ENCODE peak calls at places on chromosomes 12 and 14, in eight cellular contexts. C, D, Q, S, T, B, E and P are unnamed samples. For H3K9me3 and H3K27me3, the result is how much of the 10 kb centered on the place peaks cover.

GRCh38 chr12:87280893-87281292 is 748.3 kb downstream of the C12orf50 start:
- DNase-seq in C (no peak), D (no peak), E (no peak), B (no peak), T (no peak), S (no peak), Q (no peak), P (no peak)

GRCh38 chr14:22370084-22370847 is 218.8 kb downstream of the DAD1 start:
- DNase-seq in C (no peak), T (peak), Q (no peak), E (no peak), D (no peak), B (peak), S (peak), P (no peak)

GRCh38 chr12:46212108-46212982 is 56.5 kb downstream of the SLC38A1 start:
- DNase-seq in C (peak), D (no peak), B (no peak), E (no peak), Q (no peak), S (no peak), T (no peak), P (no peak)

GRCh38 chr12:33794954-33795353 is 227.3 kb upstream of the ALG10 start:
- DNase-seq in S (no peak), D (no peak), B (no peak), E (no peak), Q (no peak), C (no peak), T (no peak), P (no peak)

GRCh38 chr12:92649511-92650227 is 53.1 kb upstream of the PLEKHG7 start:
- DNase-seq in E (peak), C (peak), B (peak), D (peak), Q (peak), T (peak), S (peak), P (peak)

GRCh38 chr12:23474438-23475000 is 475.0 kb downstream of the SOX5 start:
- DNase-seq in C (no peak), E (no peak), Q (no peak), T (no peak), S (no peak), D (no peak), B (no peak), P (no peak)

GRCh38 chr12:130973109-130973508 is 19.4 kb downstream of the ADGRD1 start:
- DNase-seq in T (no peak), B (no peak), D (no peak), S (no peak), Q (no peak), E (no peak), C (no peak), P (no peak)

GRCh38 chr12:31928246-31929139 is 30.7 kb upstream of the RESF1 start:
- DNase-seq in Q (no peak), C (no peak), S (no peak), B (no peak), E (no peak), D (peak), T (no peak), P (peak)

GRCh38 chr14:50821471-50822464 is 9.2 kb downstream of the NIN start:
- DNase-seq in B (no peak), T (no peak), E (peak), D (peak), C (no peak), Q (no peak), S (no peak), P (peak)

GRCh38 chr12:123106640-123107359 is 44.1 kb downstream of the PITPNM2 start:
- DNase-seq in D (peak), E (peak), T (no peak), B (no peak), Q (no peak), S (no peak), C (peak), P (peak)

GRCh38 chr14:105316968-105317498 is 2.5 kb downstream of the PACS2 start:
- DNase-seq in D (no peak), T (no peak), S (no peak), E (no peak), Q (no peak), C (no peak), B (no peak), P (no peak)

GRCh38 chr12:98743362-98743953 is 98.4 kb downstream of the APAF1 start:
- DNase-seq in S (peak), D (peak), Q (peak), E (no peak), C (peak), T (no peak), B (no peak), P (no peak)

GRCh38 chr12:96303656-96304055 is 96.6 kb downstream of the CDK17 start:
- DNase-seq in S (no peak), C (no peak), Q (no peak), E (no peak), D (no peak), B (no peak), T (peak), P (no peak)

GRCh38 chr12:80868576-80868975 is 69.2 kb downstream of the LIN7A start:
- DNase-seq in B (no peak), S (no peak), Q (no peak), D (no peak), T (no peak), E (no peak), C (no peak), P (no peak)

GRCh38 chr14:39339003-39339402 is 93.2 kb downstream of the FBXO33 start:
- DNase-seq in T (no peak), Q (no peak), D (no peak), S (no peak), C (peak), B (no peak), E (no peak), P (no peak)

GRCh38 chr12:28135801-28136439 is 54.3 kb upstream of the CCDC91 start:
- DNase-seq in D (no peak), T (no peak), E (no peak), C (no peak), Q (no peak), S (no peak), B (no peak), P (no peak)

GRCh38 chr14:100129161-100129589 is 30.3 kb downstream of the DEGS2 start:
- DNase-seq in T (peak), D (no peak), C (no peak), S (no peak), E (no peak), Q (peak), B (no peak), P (no peak)

GRCh38 chr14:54776361-54777001 is 126.1 kb downstream of the GCH1 start:
- DNase-seq in E (peak), B (peak), T (peak), Q (peak), D (peak), S (no peak), C (peak), P (peak)

GRCh38 chr12:67019070-67019469 is 250.1 kb upstream of the CAND1 start:
- DNase-seq in T (no peak), D (no peak), S (peak), C (no peak), B (no peak), Q (no peak), E (no peak), P (no peak)

GRCh38 chr14:96225745-96226151 is 21.1 kb downstream of the BDKRB2 start:
- DNase-seq in S (no peak), T (peak), C (no peak), D (no peak), Q (peak), E (no peak), B (peak), P (no peak)

GRCh38 chr12:121934318-121934682 is 15.9 kb downstream of the CFAP251 start:
- DNase-seq in B (no peak), C (no peak), T (no peak), E (no peak), S (no peak), D (no peak), Q (peak), P (no peak)

GRCh38 chr14:24381363-24382102 is 13.5 kb downstream of the NFATC4 start:
- DNase-seq in E (no peak), B (no peak), Q (no peak), C (no peak), D (no peak), T (no peak), S (no peak), P (no peak)

GRCh38 chr12:48788852-48789775 is at the start of gene ADCY6:
- DNase-seq in C (peak), S (peak), B (peak), Q (peak), T (peak), D (no peak), E (no peak), P (no peak)

GRCh38 chr12:89309452-89309802 is 42.9 kb downstream of the DUSP6 start:
- DNase-seq in T (no peak), B (no peak), D (no peak), Q (no peak), S (no peak), C (peak), E (no peak), P (no peak)

GRCh38 chr12:130041983-130042812 is 120.1 kb upstream of the FZD10 start:
- DNase-seq in T (no peak), C (no peak), Q (no peak), B (no peak), E (no peak), S (peak), D (peak), P (no peak)

GRCh38 chr12:79298511-79298910 is 392.3 kb downstream of the PAWR start:
- DNase-seq in D (no peak), E (no peak), Q (peak), S (no peak), T (no peak), C (no peak), B (no peak), P (no peak)

GRCh38 chr14:61889914-61890351 is 127.7 kb downstream of the SNAPC1 start:
- DNase-seq in S (no peak), C (no peak), T (no peak), E (peak), B (no peak), D (peak), Q (no peak), P (no peak)

GRCh38 chr12:93015970-93016751 is 87.1 kb upstream of the EEA1 start:
- DNase-seq in Q (peak), T (peak), E (no peak), S (peak), C (no peak), D (no peak), B (no peak), P (no peak)

GRCh38 chr12:69430942-69431603 is 39.1 kb upstream of the FRS2 start:
- DNase-seq in C (no peak), T (no peak), Q (no peak), D (no peak), E (no peak), S (no peak), B (peak), P (no peak)

GRCh38 chr12:55675671-55676070 is 32.0 kb downstream of the ITGA7 start:
- DNase-seq in T (peak), C (no peak), D (no peak), Q (no peak), S (no peak), B (no peak), E (no peak), P (no peak)

GRCh38 chr14:104116544-104117340 is 21.6 kb upstream of the KIF26A start:
- DNase-seq in S (peak), D (peak), B (no peak), C (no peak), Q (no peak), E (no peak), T (no peak), P (no peak)
- H3K4me3 ChIP-seq in S (peak), D (peak), B (peak), C (peak), Q (no peak), E (peak), T (peak), P (no peak)

DNA sequence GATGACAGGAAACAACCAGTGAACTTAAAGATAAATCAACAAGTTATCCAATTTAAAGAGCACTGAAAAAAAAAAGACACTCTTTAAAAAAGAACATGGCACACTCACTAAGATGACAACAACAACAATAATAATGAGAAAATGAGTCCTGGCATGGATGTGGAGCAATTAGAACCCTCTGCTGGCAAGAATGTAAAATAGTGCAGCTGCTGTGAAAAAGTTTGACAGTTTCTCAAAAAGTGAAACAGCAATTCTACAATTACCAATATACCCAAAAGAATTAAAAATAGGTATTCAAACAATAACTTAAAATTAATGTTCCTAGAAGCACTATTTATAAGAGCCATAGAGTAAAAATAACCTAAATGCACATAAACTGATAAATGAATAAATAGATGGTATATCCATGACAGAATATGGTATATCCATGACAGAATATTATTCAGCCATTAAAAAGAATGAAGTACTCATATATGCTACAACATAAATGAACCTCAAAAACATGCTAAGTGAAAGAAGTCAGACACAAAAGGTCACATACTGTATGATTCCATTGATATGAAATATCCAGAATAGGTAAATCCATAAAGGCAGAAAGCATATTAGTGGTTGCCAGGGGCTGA is 49.1 kb upstream of the GPHB5 start:
- DNase-seq in Q (no peak), C (no peak), D (no peak), T (no peak), S (no peak), E (no peak), B (no peak), P (no peak)
- H3K9me3 ChIP-seq in Q (under half), C (under half), D (under half), T (under half), S (under half), E (under half), B (under half), P (under half)

DNA sequence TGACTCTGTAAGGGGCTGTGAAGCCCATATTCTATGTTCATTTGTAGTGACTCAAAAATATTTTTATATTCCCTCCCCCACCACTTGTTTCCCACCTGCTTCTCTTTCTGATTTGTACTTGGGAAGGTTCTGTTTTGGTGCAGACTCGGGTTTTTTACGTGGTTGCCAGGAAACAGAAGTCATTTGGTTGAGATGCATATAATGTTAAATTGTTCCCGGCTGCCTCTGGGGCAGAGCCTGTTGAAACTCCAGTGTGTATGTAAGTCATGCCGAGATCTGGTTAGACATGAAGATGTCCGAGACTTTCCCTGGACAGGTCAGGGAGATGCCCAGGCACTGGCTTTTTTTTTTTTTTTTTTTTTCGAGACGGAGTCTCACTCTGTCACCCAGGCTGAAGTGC is 13.9 kb upstream of the FBXO21 start:
- DNase-seq in T (no peak), E (no peak), C (no peak), S (no peak), Q (no peak), D (no peak), B (no peak), P (no peak)
- H3K27me3 ChIP-seq in T (under half), E (under half), C (under half), S (under half), Q (under half), D (under half), B (under half), P (under half)

GRCh38 chr12:6424848-6425247 is 19.9 kb upstream of the CD27 start:
- DNase-seq in Q (no peak), T (no peak), B (no peak), E (no peak), S (no peak), C (no peak), D (no peak), P (no peak)

GRCh38 chr12:6428326-6428725 is 16.4 kb upstream of the CD27 start:
- DNase-seq in D (no peak), C (no peak), B (no peak), Q (no peak), T (no peak), E (no peak), S (no peak), P (no peak)

GRCh38 chr12:6424008-6424347 is 20.8 kb upstream of the CD27 start:
- DNase-seq in D (no peak), Q (no peak), S (no peak), C (no peak), E (no peak), B (no peak), T (no peak), P (no peak)

GRCh38 chr12:6425588-6426531 is 18.9 kb upstream of the CD27 start:
- DNase-seq in E (peak), S (no peak), Q (peak), C (no peak), T (no peak), B (no peak), D (no peak), P (no peak)

GRCh38 chr12:6426882-6427671 is 17.7 kb upstream of the CD27 start:
- DNase-seq in E (peak), D (peak), Q (no peak), C (no peak), B (no peak), S (no peak), T (no peak), P (peak)
- H3K4me3 ChIP-seq in E (no peak), D (peak), Q (no peak), C (no peak), B (no peak), S (no peak), T (no peak), P (peak)

GRCh38 chr12:58313091-58313855 is 371.9 kb downstream of the ATP23 start:
- DNase-seq in E (no peak), C (peak), S (no peak), T (peak), B (no peak), D (no peak), Q (peak), P (no peak)

GRCh38 chr12:58314610-58315009 is 373.2 kb downstream of the ATP23 start:
- DNase-seq in B (no peak), T (peak), C (no peak), S (no peak), E (no peak), Q (peak), D (no peak), P (no peak)

GRCh38 chr12:58310368-58310767 is 369.0 kb downstream of the ATP23 start:
- DNase-seq in T (peak), D (no peak), E (no peak), B (no peak), C (peak), Q (peak), S (no peak), P (no peak)

GRCh38 chr12:58309806-58310205 is 368.4 kb downstream of the ATP23 start:
- DNase-seq in T (no peak), B (no peak), S (no peak), C (no peak), D (no peak), Q (no peak), E (no peak), P (no peak)

DNA sequence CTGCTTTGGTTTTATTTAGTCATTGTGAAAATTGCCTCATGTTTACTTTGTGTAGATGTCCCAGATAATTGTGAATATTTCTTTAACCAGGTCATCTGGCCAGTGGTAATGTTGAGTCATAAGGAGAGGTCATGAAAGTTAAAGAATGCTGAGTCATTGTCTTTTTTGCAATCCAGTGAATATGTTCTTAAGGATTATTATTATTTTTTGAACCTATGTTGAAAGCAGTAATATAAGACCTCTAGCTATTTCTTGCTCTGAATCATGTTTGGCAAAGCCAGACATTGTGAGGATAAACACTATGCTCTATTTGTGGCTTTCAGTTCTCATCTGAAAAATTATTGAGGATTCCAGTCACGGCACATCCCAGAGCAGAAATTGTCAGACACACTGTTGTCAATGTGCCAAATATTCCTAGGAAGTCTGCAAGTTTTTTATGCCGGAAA is 369.5 kb downstream of the ATP23 start:
- DNase-seq in T (peak), B (no peak), S (no peak), C (no peak), Q (peak), D (no peak), E (no peak), P (no peak)
- H3K9me3 ChIP-seq in T (under half), B (under half), S (under half), C (under half), Q (under half), D (under half), E (under half), P (under half)

GRCh38 chr12:54624316-54625279 is 10.1 kb downstream of the LACRT start:
- DNase-seq in Q (no peak), T (peak), E (no peak), C (peak), D (no peak), B (no peak), S (no peak), P (no peak)

GRCh38 chr12:54631551-54631950 is 3.1 kb downstream of the LACRT start:
- DNase-seq in T (no peak), S (no peak), C (no peak), D (no peak), E (no peak), Q (no peak), B (no peak), P (no peak)

GRCh38 chr12:54629925-54630324 is 4.8 kb downstream of the LACRT start:
- DNase-seq in T (no peak), B (no peak), C (no peak), D (no peak), Q (no peak), S (no peak), E (no peak), P (no peak)

GRCh38 chr12:54627304-54627703 is 7.4 kb downstream of the LACRT start:
- DNase-seq in S (no peak), D (no peak), T (no peak), B (no peak), E (no peak), Q (no peak), C (no peak), P (no peak)

GRCh38 chr12:54628186-54628846 is 6.4 kb downstream of the LACRT start:
- DNase-seq in T (no peak), S (no peak), D (no peak), E (no peak), B (no peak), Q (no peak), C (no peak), P (no peak)
- H3K27me3 ChIP-seq in T (under half), S (under half), D (under half), E (under half), B (under half), Q (under half), C (under half), P (under half)

GRCh38 chr14:72450473-72451044 is 443.3 kb downstream of the DPF3 start:
- DNase-seq in D (no peak), T (no peak), E (no peak), B (no peak), Q (no peak), C (peak), S (no peak), P (no peak)

GRCh38 chr14:72448212-72448611 is 445.7 kb downstream of the DPF3 start:
- DNase-seq in D (no peak), E (no peak), Q (no peak), S (no peak), B (no peak), T (no peak), C (no peak), P (no peak)

GRCh38 chr14:72454388-72454787 is 439.5 kb downstream of the DPF3 start:
- DNase-seq in T (no peak), E (no peak), Q (no peak), D (no peak), B (no peak), C (no peak), S (no peak), P (no peak)

GRCh38 chr14:72451081-72451972 is 442.6 kb downstream of the DPF3 start:
- DNase-seq in T (no peak), Q (no peak), B (no peak), D (no peak), E (peak), S (no peak), C (peak), P (peak)
- H3K4me3 ChIP-seq in T (no peak), Q (no peak), B (no peak), D (peak), E (no peak), S (no peak), C (peak), P (peak)

GRCh38 chr12:114403690-114404450 is 2.1 kb downstream of the TBX5 start:
- DNase-seq in Q (peak), B (peak), T (peak), E (no peak), D (no peak), S (no peak), C (no peak), P (no peak)

GRCh38 chr12:114401346-114402320 is 4.3 kb downstream of the TBX5 start:
- DNase-seq in E (no peak), S (no peak), T (no peak), C (no peak), D (no peak), Q (peak), B (no peak), P (no peak)

GRCh38 chr12:114404451-114405198 is 1.3 kb downstream of the TBX5 start:
- DNase-seq in B (no peak), E (no peak), C (no peak), Q (peak), S (no peak), T (peak), D (no peak), P (no peak)

GRCh38 chr12:114405199-114405448 is 820 bp downstream of the TBX5 start:
- DNase-seq in Q (no peak), S (no peak), C (no peak), E (no peak), T (peak), D (no peak), B (no peak), P (no peak)

GRCh38 chr12:114403044-114403689 is 2.8 kb downstream of the TBX5 start:
- DNase-seq in S (no peak), E (no peak), D (no peak), Q (peak), B (peak), T (peak), C (no peak), P (no peak)
- H3K9me3 ChIP-seq in S (under half), E (under half), D (under half), Q (under half), B (under half), T (under half), C (under half), P (under half)